ENCODE peak calls at places on chromosomes 12 and 14, in four cellular contexts. U is tibial artery, E is heart right ventricle, H is stomach. O is an unnamed sample.

GRCh38 chr14:85764809-85765208 is 234.9 kb downstream of the FLRT2 start:
- DNase-seq in H (no peak), E (no peak), U (no peak), O (no peak)

GRCh38 chr12:53500119-53500775 is 836 bp upstream of the TARBP2 start:
- DNase-seq in E (peak), U (peak), H (peak), O (peak)

GRCh38 chr14:103143535-103143934 is 20.3 kb downstream of the TNFAIP2 start:
- DNase-seq in E (no peak), H (no peak), U (no peak), O (no peak)

GRCh38 chr12:104288635-104289258 is 14.8 kb upstream of the EID3 start:
- DNase-seq in H (peak), U (peak), E (peak), O (peak)

GRCh38 chr14:31339743-31340142 is 80.6 kb downstream of the HEATR5A start:
- DNase-seq in U (no peak), E (no peak), H (no peak), O (no peak)

GRCh38 chr14:101499513-101499912 is 61.8 kb upstream of the DIO3 start:
- DNase-seq in E (no peak), H (peak), U (no peak), O (no peak)

GRCh38 chr14:90454041-90455000 is 57.5 kb downstream of the CALM1 start:
- DNase-seq in H (peak), E (peak), U (no peak), O (no peak)

GRCh38 chr14:24013654-24014514 is 25.2 kb downstream of the DHRS4L2 start:
- DNase-seq in E (peak), H (peak), U (no peak), O (peak)

GRCh38 chr12:118034429-118035193 is 18.1 kb downstream of the RFC5 start:
- DNase-seq in E (no peak), H (no peak), U (no peak), O (peak)

GRCh38 chr12:119178544-119179334 is at the start of gene HSPB8:
- DNase-seq in E (peak), U (peak), H (peak), O (peak)

GRCh38 chr12:21305666-21306065 is 29.1 kb downstream of the SLCO1A2 start:
- DNase-seq in E (no peak), U (no peak), H (no peak), O (no peak)

GRCh38 chr14:44960146-44960545 is 1.6 kb downstream of the KLHL28 start:
- DNase-seq in E (no peak), H (no peak), U (no peak), O (peak)

GRCh38 chr14:36513451-36514277 is 6.4 kb downstream of the NKX2-1 start:
- DNase-seq in U (no peak), H (no peak), E (no peak), O (no peak)

GRCh38 chr14:67068246-67068645 is 121.0 kb upstream of the GARIN2 start:
- DNase-seq in U (no peak), H (no peak), E (no peak), O (no peak)

GRCh38 chr12:64461634-64462414 is 9.9 kb downstream of the TBK1 start:
- DNase-seq in U (no peak), E (no peak), H (no peak), O (peak)

GRCh38 chr14:26554069-26554772 is 43.6 kb downstream of the NOVA1 start:
- DNase-seq in H (no peak), E (no peak), U (no peak), O (no peak)

GRCh38 chr12:60333461-60333860 is 737.6 kb downstream of the SLC16A7 start:
- DNase-seq in H (no peak), E (no peak), U (no peak), O (no peak)

GRCh38 chr12:92063641-92064040 is 82.0 kb downstream of the BTG1 start:
- DNase-seq in E (no peak), H (no peak), U (no peak), O (no peak)

GRCh38 chr12:1355396-1355795 is 239.0 kb downstream of the FBXL14 start:
- DNase-seq in E (no peak), H (no peak), U (no peak), O (no peak)

GRCh38 chr12:118103601-118104382 is at the start of gene VSIG10:
- DNase-seq in E (peak), U (peak), H (peak), O (peak)

GRCh38 chr14:52873694-52874093 is 77.2 kb downstream of the FERMT2 start:
- DNase-seq in U (no peak), H (no peak), E (no peak), O (peak)
- H3K4me3 ChIP-seq in U (no peak), H (no peak), E (no peak), O (no peak)

DNA sequence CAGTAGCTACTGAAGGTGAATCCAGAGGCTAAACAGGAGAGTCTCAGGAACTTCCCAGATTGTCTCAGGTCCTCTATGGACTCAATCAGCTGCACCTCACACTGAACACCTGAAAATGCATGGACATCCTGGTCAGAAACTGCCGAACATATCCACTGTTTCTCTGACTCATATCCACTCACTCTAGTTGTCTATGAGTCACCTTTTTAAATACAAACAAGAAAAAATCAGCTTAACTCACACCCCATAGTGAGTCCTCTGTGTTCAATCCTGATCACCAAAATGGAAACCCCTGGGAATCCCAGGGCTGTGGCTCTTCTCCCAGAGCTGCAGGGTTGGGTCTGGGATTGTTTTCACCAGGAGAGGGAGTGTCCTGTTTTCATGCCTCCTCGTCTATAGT is 556.7 kb downstream of the TMEM121 start:
- DNase-seq in E (no peak), H (no peak), U (no peak), O (peak)
- TF ChIP-seq CTCF in E (no peak), H (no peak), U (no peak), O (no peak)

GRCh38 chr12:51821423-51822260 is 26.9 kb downstream of the FIGNL2 start:
- DNase-seq in E (no peak), H (no peak), U (no peak), O (no peak)
- H3K4me3 ChIP-seq in E (peak), H (peak), U (peak), O (peak)

DNA sequence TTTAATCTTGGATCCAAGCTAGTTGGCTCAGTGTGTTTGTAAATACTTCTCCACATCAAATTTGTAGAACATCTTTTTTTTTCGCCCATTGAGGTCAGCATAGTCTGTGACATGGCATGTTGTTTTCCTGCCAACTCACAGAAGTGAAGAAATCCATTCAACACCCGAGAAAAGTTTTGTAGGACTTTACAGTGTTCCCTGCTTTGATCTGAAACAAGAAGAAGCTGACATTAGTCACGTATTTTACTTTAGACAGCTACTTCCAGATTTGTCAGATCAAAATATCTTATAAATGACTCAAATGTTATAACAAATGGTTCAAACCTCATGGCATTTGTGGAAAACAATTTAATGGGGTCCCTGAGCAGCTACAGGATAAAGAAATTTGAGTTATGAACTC is 438.7 kb downstream of the EGLN3 start:
- DNase-seq in U (no peak), E (no peak), H (no peak), O (peak)
- TF ChIP-seq CTCF in U (no peak), E (no peak), H (no peak), O (no peak)

DNA sequence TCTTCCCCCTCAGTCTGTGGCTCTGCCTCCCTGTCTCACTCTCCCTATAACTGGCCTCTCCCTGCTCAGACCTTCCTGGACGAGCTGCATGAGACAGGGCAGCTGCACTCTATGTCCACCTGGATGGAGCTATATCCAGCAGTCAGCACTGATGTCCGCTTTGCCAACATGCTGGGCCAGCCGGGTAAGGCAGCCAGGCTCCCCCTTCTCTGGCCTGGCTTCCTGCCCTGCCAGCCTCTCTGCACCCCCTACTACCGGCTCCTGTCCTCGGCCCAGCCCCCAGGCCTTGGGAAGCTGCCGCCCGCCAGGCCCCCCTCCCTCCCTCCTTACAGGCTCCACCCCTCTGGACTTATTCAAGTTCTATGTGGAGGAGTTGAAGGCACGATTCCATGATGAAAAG is 14.0 kb downstream of the PRPF40B start:
- DNase-seq in U (no peak), H (no peak), E (no peak), O (no peak)
- H3K4me3 ChIP-seq in U (no peak), H (no peak), E (no peak), O (no peak)

O was measured in mammary epithelial cell.